ENCODE peak calls at places on chromosomes 16 and 17, in five cellular contexts. N is stomach; U is HCT116; Z is SK-N-SH; L is CD8-positive, alpha-beta T cell. H is an unnamed sample. For H3K4me1, the result is how much of the 10 kb centered on the place peaks cover.

GRCh38 chr17:40326832-40327199 is 17.8 kb downstream of the RARA start:
- DNase-seq in N (no peak), U (no peak), Z (no peak), L (no peak), H (no peak)

GRCh38 chr16:11032922-11033291 is 88.5 kb downstream of the CLEC16A start:
- DNase-seq in U (no peak), Z (no peak), N (peak), L (no peak), H (no peak)

GRCh38 chr17:41652461-41652960 is 28.1 kb upstream of the KRT17 start:
- DNase-seq in L (no peak), U (no peak), N (no peak), Z (no peak), H (no peak)

GRCh38 chr17:65920996-65921395 is 270.9 kb downstream of the CEP112 start:
- DNase-seq in N (no peak), L (no peak), Z (no peak), U (no peak), H (no peak)

GRCh38 chr17:14197582-14197981 is 39.1 kb downstream of the CDRT15 start:
- DNase-seq in N (peak), L (peak), Z (no peak), U (no peak), H (no peak)

GRCh38 chr16:50542703-50543102 is 5.5 kb upstream of the NKD1 start:
- DNase-seq in Z (no peak), L (no peak), U (no peak), N (no peak), H (no peak)

GRCh38 chr17:49285716-49286115 is 55.1 kb upstream of the PHOSPHO1 start:
- DNase-seq in L (no peak), N (no peak), Z (no peak), U (no peak), H (no peak)

GRCh38 chr17:34913001-34913400 is 48.3 kb downstream of the CCT6B start:
- DNase-seq in N (no peak), U (no peak), Z (no peak), L (no peak), H (no peak)

GRCh38 chr16:65071371-65072311 is 50.2 kb downstream of the CDH11 start:
- DNase-seq in L (no peak), Z (no peak), N (no peak), U (no peak), H (no peak)

GRCh38 chr17:71883258-71883657 is 237.6 kb upstream of the SOX9 start:
- DNase-seq in L (no peak), N (no peak), U (no peak), Z (no peak), H (no peak)

GRCh38 chr17:28807925-28808641 is 34.5 kb downstream of the FAM222B start:
- DNase-seq in Z (no peak), U (peak), L (no peak), N (no peak), H (peak)

GRCh38 chr17:17435323-17435722 is 41.5 kb upstream of the MED9 start:
- DNase-seq in N (no peak), Z (no peak), L (no peak), U (no peak), H (peak)

GRCh38 chr17:10518271-10519037 is at the start of gene MYH1:
- DNase-seq in U (no peak), L (no peak), Z (no peak), N (no peak), H (no peak)

GRCh38 chr16:621526-622105 is 9.2 kb upstream of the WFIKKN1 start:
- DNase-seq in U (no peak), N (no peak), Z (no peak), L (no peak), H (no peak)

GRCh38 chr17:14429084-14429483 is 128.2 kb downstream of the HS3ST3B1 start:
- DNase-seq in N (no peak), Z (no peak), U (no peak), L (no peak), H (no peak)

GRCh38 chr16:70433456-70434103 is 5.3 kb downstream of the ST3GAL2 start:
- DNase-seq in L (no peak), Z (peak), U (no peak), N (no peak), H (peak)

GRCh38 chr17:48616719-48617514 is 1.8 kb upstream of the HOXB8 start:
- DNase-seq in N (no peak), L (no peak), Z (no peak), U (no peak), H (no peak)

GRCh38 chr17:72171703-72172670 is 51.2 kb downstream of the SOX9 start:
- DNase-seq in N (no peak), L (no peak), Z (no peak), U (no peak), H (no peak)

GRCh38 chr17:69639096-69639495 is 224.6 kb downstream of the MAP2K6 start:
- DNase-seq in N (no peak), L (no peak), U (no peak), Z (no peak), H (no peak)

GRCh38 chr17:34622862-34623261 is 43.5 kb downstream of the TMEM132E start:
- DNase-seq in L (no peak), Z (no peak), U (no peak), N (no peak), H (no peak)

GRCh38 chr17:42436401-42436800 is 13.3 kb upstream of the CAVIN1 start:
- DNase-seq in L (no peak), N (no peak), Z (no peak), U (no peak), H (peak)

GRCh38 chr17:62597150-62597549 is 30.3 kb upstream of the MRC2 start:
- DNase-seq in U (no peak), Z (no peak), N (no peak), L (no peak), H (no peak)

GRCh38 chr17:62601438-62601837 is 26.0 kb upstream of the MRC2 start:
- DNase-seq in N (no peak), U (no peak), Z (no peak), L (no peak), H (no peak)

GRCh38 chr17:62600805-62601204 is 26.7 kb upstream of the MRC2 start:
- DNase-seq in L (no peak), Z (no peak), U (no peak), N (no peak), H (no peak)

GRCh38 chr17:62597920-62598319 is 29.6 kb upstream of the MRC2 start:
- DNase-seq in N (no peak), Z (no peak), U (no peak), L (no peak), H (peak)

DNA sequence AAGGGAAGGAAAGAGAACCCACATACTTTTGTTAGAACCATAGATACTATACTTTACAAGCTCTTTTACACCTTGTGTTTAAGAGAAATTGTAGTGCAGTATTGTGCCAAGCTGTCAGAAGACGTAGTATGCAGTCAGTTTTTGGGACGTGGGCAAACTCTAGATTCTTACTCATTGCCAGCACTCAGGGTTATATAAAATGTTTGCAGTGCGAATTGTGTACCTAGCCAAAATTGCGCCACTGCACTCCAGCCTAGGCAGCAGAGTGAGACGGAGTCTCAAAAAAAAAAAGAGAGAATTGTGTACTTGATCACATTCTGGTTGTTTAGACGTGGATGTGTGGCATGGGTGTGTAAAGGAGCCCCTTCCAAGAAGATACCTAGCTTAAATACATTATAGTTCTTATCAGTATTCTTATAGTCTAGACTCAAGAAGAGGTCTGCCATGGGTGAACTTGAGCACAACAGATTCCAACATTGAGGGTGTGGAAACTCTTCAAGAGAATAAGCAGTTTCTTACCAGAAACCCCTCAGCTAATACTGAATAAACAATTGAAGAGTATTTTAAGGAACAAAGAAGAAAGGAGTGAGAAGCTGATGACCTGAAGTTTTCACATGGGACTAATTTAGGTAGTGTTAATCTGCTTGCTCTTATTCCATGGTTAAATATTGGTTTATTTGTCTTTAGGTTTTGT is 27.4 kb upstream of the MRC2 start:
- DNase-seq in Z (no peak), U (no peak), L (no peak), N (no peak), H (no peak)
- H3K27ac ChIP-seq in Z (no peak), U (no peak), L (no peak), N (no peak), H (no peak)

DNA sequence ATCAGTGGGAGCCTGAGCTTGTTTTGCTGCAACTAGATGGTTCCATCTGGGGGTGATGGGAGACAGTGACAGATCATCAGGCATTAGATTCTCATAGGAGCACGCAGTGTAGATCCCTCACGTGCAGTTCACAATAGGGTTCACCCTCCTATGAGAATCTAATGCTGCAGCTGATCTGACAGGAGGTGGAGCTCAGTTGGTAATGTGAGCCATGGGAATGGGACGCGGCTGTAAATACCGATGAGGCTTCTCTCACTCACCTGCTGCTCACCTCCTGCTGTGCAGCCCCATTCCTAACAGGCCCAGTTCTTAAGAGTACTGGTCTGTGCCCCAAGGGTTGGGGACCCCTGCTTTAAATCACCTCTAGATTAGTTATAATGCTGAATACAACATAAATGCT is 137.5 kb upstream of the PLEKHM1 start:
- DNase-seq in L (no peak), U (no peak), N (no peak), Z (no peak), H (no peak)
- TF ChIP-seq CTCF in L (no peak), U (no peak), N (no peak), Z (no peak), H (no peak)

GRCh38 chr16:4486126-4486893 is 10.1 kb downstream of the HMOX2 start:
- DNase-seq in U (no peak), N (peak), Z (no peak), L (no peak), H (no peak)
- H3K4me1 ChIP-seq in U (under half), N (half or more), Z (under half), L (half or more), H (under half)

DNA sequence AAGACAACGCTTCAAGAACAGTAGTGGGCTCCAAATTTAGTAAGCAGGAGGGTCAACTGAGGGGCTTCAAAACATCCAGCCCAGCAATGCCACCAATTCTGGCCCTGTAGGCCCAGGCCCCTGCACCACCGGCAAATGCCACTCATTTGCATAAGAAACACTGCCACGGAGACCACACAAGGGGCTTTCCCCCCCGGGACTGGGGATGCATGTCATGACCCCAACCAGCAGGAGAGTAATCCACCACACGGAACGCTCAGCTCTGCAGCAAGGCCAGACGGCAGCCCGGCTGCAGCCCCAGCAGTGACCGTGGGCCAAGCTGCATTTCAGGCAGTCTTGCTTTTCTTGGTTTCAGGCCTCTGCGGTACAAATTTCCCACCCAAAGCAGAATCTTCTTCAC is 14.1 kb downstream of the TMEM11 start:
- DNase-seq in Z (no peak), N (no peak), L (no peak), U (no peak), H (no peak)
- H3K27ac ChIP-seq in Z (no peak), N (no peak), L (no peak), U (no peak), H (no peak)

GRCh38 chr16:3173892-3174617 is 13.9 kb upstream of the OR1F1 start:
- DNase-seq in L (no peak), Z (peak), N (no peak), U (no peak), H (peak)
- TF ChIP-seq CTCF in L (no peak), Z (peak), N (no peak), U (peak), H (peak)

GRCh38 chr17:925846-926245 is 53.7 kb downstream of the NXN start:
- DNase-seq in L (no peak), U (no peak), Z (no peak), N (no peak), H (no peak)

GRCh38 chr17:921161-921560 is 58.4 kb downstream of the NXN start:
- DNase-seq in L (no peak), N (no peak), U (no peak), Z (no peak), H (no peak)

GRCh38 chr17:920190-920589 is 59.4 kb downstream of the NXN start:
- DNase-seq in N (no peak), L (no peak), U (no peak), Z (no peak), H (no peak)

GRCh38 chr17:924711-925480 is 54.7 kb downstream of the NXN start:
- DNase-seq in U (no peak), L (no peak), Z (no peak), N (peak), H (peak)

DNA sequence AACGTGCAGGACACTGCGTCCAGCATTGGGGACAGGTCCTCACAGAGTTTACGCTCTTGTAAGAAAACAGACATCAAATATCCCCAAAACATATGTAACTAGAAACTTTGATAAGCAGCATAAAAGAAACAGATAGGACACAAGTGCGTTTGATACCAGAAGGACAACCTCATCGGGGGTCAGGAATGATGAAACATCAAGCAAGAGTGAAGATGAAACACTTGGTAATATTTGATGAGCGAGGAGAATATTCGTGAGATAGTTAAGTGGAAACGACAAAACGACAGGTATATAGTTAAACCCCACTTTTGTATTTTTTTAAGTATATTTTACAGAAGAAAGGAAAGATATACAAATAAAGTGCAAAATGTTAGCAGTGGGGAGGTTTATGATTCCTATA is 55.9 kb downstream of the NXN start:
- DNase-seq in L (no peak), Z (no peak), N (no peak), U (no peak), H (no peak)
- H3K4me1 ChIP-seq in L (under half), Z (under half), N (under half), U (half or more), H (under half)

DNA sequence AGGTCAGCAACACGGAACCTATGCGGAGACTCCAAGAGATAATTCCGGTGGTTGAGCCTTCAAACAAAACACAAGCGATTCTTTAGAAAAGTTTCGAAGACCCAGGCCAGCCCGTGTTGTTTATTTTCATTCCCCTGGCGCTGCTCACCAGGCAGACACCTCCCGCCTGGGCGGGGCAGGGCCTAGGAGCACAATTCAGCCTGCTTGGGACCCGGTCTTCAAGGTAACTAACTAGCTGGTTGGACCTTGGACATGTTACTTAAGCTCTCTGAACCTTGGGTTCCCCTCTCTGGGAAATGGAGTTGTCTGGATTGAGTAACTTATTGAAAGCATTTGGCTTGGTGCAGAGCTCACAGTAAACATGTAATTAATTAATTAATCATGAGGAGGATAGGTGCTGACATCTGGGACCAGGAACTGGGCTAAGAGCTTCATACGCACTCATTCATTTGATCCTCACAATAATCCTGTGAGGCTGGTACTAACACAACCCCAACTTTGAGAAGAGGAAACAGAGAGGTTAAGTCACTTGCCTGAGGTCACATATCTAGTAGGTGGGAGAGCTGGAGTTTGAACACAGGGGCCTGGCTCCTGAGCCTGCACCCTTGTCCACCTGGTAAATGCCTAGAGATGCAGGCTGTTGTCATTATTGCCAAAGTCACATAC is 125.3 kb upstream of the SMURF2 start:
- DNase-seq in Z (no peak), U (no peak), N (no peak), L (no peak), H (no peak)
- H3K27ac ChIP-seq in Z (no peak), U (no peak), N (no peak), L (no peak), H (no peak)

H was measured in foreskin keratinocyte.